ENCODE peak calls at places on chromosomes 11 and 22, in seven cellular contexts. One of them, this sample, is unnamed.

GRCh38 chr11:64768300-64768694 is 8.5 kb upstream of the PYGM start:
- DNase-seq in NCI-H1436: no peak
- DNase-seq in GM03348: no peak
- DNase-seq in A172: no peak
- DNase-seq in GM12878: no peak
- DNase-seq in lower leg skin: no peak
- DNase-seq in Karpas-422: peak
- DNase-seq in this sample: no peak

GRCh38 chr11:59678118-59678812 is 9.4 kb upstream of the PATL1 start:
- DNase-seq in NCI-H1436: no peak
- DNase-seq in GM12878: no peak
- DNase-seq in A172: no peak
- DNase-seq in Karpas-422: no peak
- DNase-seq in lower leg skin: no peak
- DNase-seq in GM03348: no peak
- DNase-seq in this sample: no peak

GRCh38 chr11:62556102-62556871 is 9.7 kb upstream of the AHNAK start:
- DNase-seq in GM12878: peak
- DNase-seq in A172: peak
- DNase-seq in Karpas-422: peak
- DNase-seq in lower leg skin: peak
- DNase-seq in GM03348: peak
- DNase-seq in NCI-H1436: no peak
- DNase-seq in this sample: peak

GRCh38 chr22:46149493-46149997 is 781 bp upstream of the PPARA start:
- DNase-seq in GM03348: peak
- DNase-seq in A172: no peak
- DNase-seq in GM12878: no peak
- DNase-seq in NCI-H1436: no peak
- DNase-seq in Karpas-422: peak
- DNase-seq in lower leg skin: no peak
- DNase-seq in this sample: no peak

GRCh38 chr11:35364101-35364780 is 55.1 kb downstream of the SLC1A2 start:
- DNase-seq in A172: peak
- DNase-seq in NCI-H1436: no peak
- DNase-seq in GM12878: no peak
- DNase-seq in Karpas-422: no peak
- DNase-seq in lower leg skin: peak
- DNase-seq in GM03348: peak
- DNase-seq in this sample: no peak

GRCh38 chr11:125273519-125274000 is 109.0 kb downstream of the PKNOX2 start:
- DNase-seq in lower leg skin: no peak
- DNase-seq in A172: no peak
- DNase-seq in Karpas-422: no peak
- DNase-seq in GM03348: no peak
- DNase-seq in GM12878: no peak
- DNase-seq in NCI-H1436: no peak
- DNase-seq in this sample: no peak

GRCh38 chr11:121958978-121959340 is 157.1 kb downstream of the BLID start:
- DNase-seq in lower leg skin: no peak
- DNase-seq in Karpas-422: no peak
- DNase-seq in GM12878: no peak
- DNase-seq in A172: no peak
- DNase-seq in GM03348: no peak
- DNase-seq in NCI-H1436: no peak
- DNase-seq in this sample: no peak

GRCh38 chr11:62888406-62888805 is 7.7 kb downstream of the SLC3A2 start:
- DNase-seq in lower leg skin: no peak
- DNase-seq in GM12878: no peak
- DNase-seq in A172: no peak
- DNase-seq in Karpas-422: no peak
- DNase-seq in GM03348: no peak
- DNase-seq in NCI-H1436: no peak
- DNase-seq in this sample: no peak

GRCh38 chr22:35467788-35468187 is 67.8 kb downstream of the MCM5 start:
- DNase-seq in Karpas-422: no peak
- DNase-seq in NCI-H1436: no peak
- DNase-seq in GM03348: peak
- DNase-seq in lower leg skin: peak
- DNase-seq in A172: no peak
- DNase-seq in GM12878: no peak
- DNase-seq in this sample: no peak

GRCh38 chr11:12587333-12587997 is 86.8 kb upstream of the TEAD1 start:
- DNase-seq in Karpas-422: no peak
- DNase-seq in GM03348: peak
- DNase-seq in A172: peak
- DNase-seq in NCI-H1436: no peak
- DNase-seq in GM12878: no peak
- DNase-seq in lower leg skin: no peak
- DNase-seq in this sample: no peak

GRCh38 chr11:62726156-62727006 is 876 bp downstream of the HNRNPUL2 start:
- DNase-seq in lower leg skin: peak
- DNase-seq in GM12878: no peak
- DNase-seq in A172: no peak
- DNase-seq in GM03348: no peak
- DNase-seq in NCI-H1436: no peak
- DNase-seq in Karpas-422: no peak
- DNase-seq in this sample: no peak

GRCh38 chr11:116310215-116310614 is 462.6 kb downstream of the BUD13 start:
- DNase-seq in GM12878: no peak
- DNase-seq in lower leg skin: no peak
- DNase-seq in GM03348: no peak
- DNase-seq in Karpas-422: no peak
- DNase-seq in NCI-H1436: no peak
- DNase-seq in A172: peak
- DNase-seq in this sample: no peak

GRCh38 chr11:120798854-120799253 is 225.0 kb upstream of the TBCEL start:
- DNase-seq in A172: no peak
- DNase-seq in lower leg skin: no peak
- DNase-seq in Karpas-422: no peak
- DNase-seq in GM03348: no peak
- DNase-seq in GM12878: no peak
- DNase-seq in NCI-H1436: no peak
- DNase-seq in this sample: no peak

GRCh38 chr11:36292311-36292722 is 3.1 kb upstream of the COMMD9 start:
- DNase-seq in Karpas-422: peak
- DNase-seq in GM12878: peak
- DNase-seq in NCI-H1436: no peak
- DNase-seq in lower leg skin: no peak
- DNase-seq in A172: peak
- DNase-seq in GM03348: peak
- DNase-seq in this sample: no peak

GRCh38 chr22:34414467-34415440 is 494.5 kb upstream of the LARGE1 start:
- DNase-seq in Karpas-422: peak
- DNase-seq in GM03348: no peak
- DNase-seq in GM12878: peak
- DNase-seq in A172: peak
- DNase-seq in NCI-H1436: peak
- DNase-seq in lower leg skin: no peak
- DNase-seq in this sample: peak

GRCh38 chr11:23078289-23078971 is 218.2 kb upstream of the CCDC179 start:
- DNase-seq in NCI-H1436: no peak
- DNase-seq in GM12878: no peak
- DNase-seq in GM03348: no peak
- DNase-seq in A172: no peak
- DNase-seq in Karpas-422: no peak
- DNase-seq in lower leg skin: no peak
- DNase-seq in this sample: no peak

GRCh38 chr11:13105237-13105844 is 96.2 kb downstream of the RASSF10 start:
- DNase-seq in Karpas-422: no peak
- DNase-seq in NCI-H1436: peak
- DNase-seq in GM03348: no peak
- DNase-seq in A172: no peak
- DNase-seq in GM12878: no peak
- DNase-seq in lower leg skin: no peak
- DNase-seq in this sample: no peak

GRCh38 chr11:73085189-73085875 is 56.8 kb downstream of the FCHSD2 start:
- DNase-seq in GM12878: no peak
- DNase-seq in NCI-H1436: no peak
- DNase-seq in GM03348: no peak
- DNase-seq in Karpas-422: no peak
- DNase-seq in lower leg skin: no peak
- DNase-seq in A172: no peak
- DNase-seq in this sample: no peak

GRCh38 chr11:68446046-68446725 is 14.4 kb upstream of the PPP6R3 start:
- DNase-seq in NCI-H1436: no peak
- DNase-seq in Karpas-422: no peak
- DNase-seq in GM12878: no peak
- DNase-seq in A172: no peak
- DNase-seq in GM03348: no peak
- DNase-seq in lower leg skin: no peak
- DNase-seq in this sample: no peak

GRCh38 chr11:116861539-116861938 is 24.1 kb upstream of the APOA1 start:
- DNase-seq in Karpas-422: no peak
- DNase-seq in NCI-H1436: no peak
- DNase-seq in lower leg skin: no peak
- DNase-seq in GM03348: peak
- DNase-seq in A172: peak
- DNase-seq in GM12878: no peak
- DNase-seq in this sample: no peak

GRCh38 chr22:47356433-47357011 is 594.1 kb downstream of the TBC1D22A start:
- DNase-seq in lower leg skin: peak
- DNase-seq in NCI-H1436: no peak
- DNase-seq in A172: no peak
- DNase-seq in GM12878: no peak
- DNase-seq in GM03348: no peak
- DNase-seq in Karpas-422: no peak
- DNase-seq in this sample: no peak

GRCh38 chr22:47351836-47352579 is 589.6 kb downstream of the TBC1D22A start:
- DNase-seq in lower leg skin: peak
- DNase-seq in NCI-H1436: no peak
- DNase-seq in GM12878: no peak
- DNase-seq in GM03348: no peak
- DNase-seq in A172: no peak
- DNase-seq in Karpas-422: no peak
- DNase-seq in this sample: no peak

GRCh38 chr11:119421941-119422504 is 949 bp downstream of the THY1 start:
- DNase-seq in GM03348: peak
- DNase-seq in Karpas-422: no peak
- DNase-seq in NCI-H1436: peak
- DNase-seq in lower leg skin: no peak
- DNase-seq in GM12878: no peak
- DNase-seq in A172: no peak
- DNase-seq in this sample: no peak

GRCh38 chr11:133228406-133229330 is 303.6 kb downstream of the OPCML start:
- DNase-seq in A172: no peak
- DNase-seq in GM12878: no peak
- DNase-seq in GM03348: no peak
- DNase-seq in NCI-H1436: no peak
- DNase-seq in Karpas-422: no peak
- DNase-seq in lower leg skin: no peak
- DNase-seq in this sample: peak

GRCh38 chr11:36048496-36049247 is 104.8 kb downstream of the LDLRAD3 start:
- DNase-seq in lower leg skin: no peak
- DNase-seq in NCI-H1436: no peak
- DNase-seq in GM12878: no peak
- DNase-seq in GM03348: no peak
- DNase-seq in A172: no peak
- DNase-seq in Karpas-422: no peak
- DNase-seq in this sample: no peak

GRCh38 chr11:116990061-116990473 is 108.2 kb downstream of the SIK3 start:
- DNase-seq in GM12878: no peak
- DNase-seq in GM03348: peak
- DNase-seq in Karpas-422: no peak
- DNase-seq in NCI-H1436: no peak
- DNase-seq in lower leg skin: no peak
- DNase-seq in A172: no peak
- DNase-seq in this sample: no peak

GRCh38 chr22:41445171-41446056 is 1.2 kb downstream of the TOB2 start:
- DNase-seq in A172: no peak
- DNase-seq in GM12878: no peak
- DNase-seq in NCI-H1436: no peak
- DNase-seq in GM03348: peak
- DNase-seq in Karpas-422: peak
- DNase-seq in lower leg skin: no peak
- DNase-seq in this sample: no peak

GRCh38 chr11:16902979-16903378 is 111.2 kb downstream of the PLEKHA7 start:
- DNase-seq in lower leg skin: no peak
- DNase-seq in NCI-H1436: no peak
- DNase-seq in Karpas-422: peak
- DNase-seq in GM03348: no peak
- DNase-seq in A172: no peak
- DNase-seq in GM12878: peak
- DNase-seq in this sample: no peak